ENCODE peak calls at places on chromosome 16, in nine cellular contexts. One of them, this sample, is unnamed.

GRCh38 chr16:13351651-13352217 is 450.3 kb downstream of the SHISA9 start:
- DNase-seq in neural progenitor cell: no peak
- DNase-seq in GM23338: peak
- DNase-seq in K562: no peak
- DNase-seq in endothelial cell of umbilical vein: no peak
- DNase-seq in GM23248: no peak
- DNase-seq in fibroblast of lung: no peak
- DNase-seq in astrocyte: no peak
- DNase-seq in PC-3: no peak
- DNase-seq in this sample: no peak

GRCh38 chr16:22375117-22375962 is 921 bp upstream of the CDR2 start:
- DNase-seq in GM23248: peak
- DNase-seq in PC-3: no peak
- DNase-seq in K562: peak
- DNase-seq in neural progenitor cell: peak
- DNase-seq in astrocyte: no peak
- DNase-seq in endothelial cell of umbilical vein: no peak
- DNase-seq in fibroblast of lung: no peak
- DNase-seq in GM23338: peak
- DNase-seq in this sample: no peak

GRCh38 chr16:4687946-4688673 is 5.3 kb upstream of the NUDT16L1 start:
- DNase-seq in PC-3: no peak
- DNase-seq in astrocyte: no peak
- DNase-seq in GM23248: no peak
- DNase-seq in GM23338: no peak
- DNase-seq in neural progenitor cell: no peak
- DNase-seq in fibroblast of lung: no peak
- DNase-seq in K562: no peak
- DNase-seq in endothelial cell of umbilical vein: no peak
- DNase-seq in this sample: no peak

GRCh38 chr16:12313902-12314621 is 337.5 kb downstream of the SNX29 start:
- DNase-seq in astrocyte: no peak
- DNase-seq in neural progenitor cell: no peak
- DNase-seq in K562: no peak
- DNase-seq in GM23338: no peak
- DNase-seq in endothelial cell of umbilical vein: no peak
- DNase-seq in fibroblast of lung: no peak
- DNase-seq in PC-3: no peak
- DNase-seq in GM23248: no peak
- DNase-seq in this sample: no peak

GRCh38 chr16:74734361-74735161 is 33.9 kb upstream of the MLKL start:
- DNase-seq in endothelial cell of umbilical vein: no peak
- DNase-seq in astrocyte: no peak
- DNase-seq in PC-3: no peak
- DNase-seq in GM23248: peak
- DNase-seq in fibroblast of lung: no peak
- DNase-seq in GM23338: peak
- DNase-seq in K562: no peak
- DNase-seq in neural progenitor cell: peak
- DNase-seq in this sample: no peak

GRCh38 chr16:85601730-85602401 is 11.3 kb upstream of the GSE1 start:
- DNase-seq in GM23248: peak
- DNase-seq in neural progenitor cell: no peak
- DNase-seq in GM23338: no peak
- DNase-seq in PC-3: no peak
- DNase-seq in K562: peak
- DNase-seq in fibroblast of lung: no peak
- DNase-seq in astrocyte: no peak
- DNase-seq in endothelial cell of umbilical vein: no peak
- DNase-seq in this sample: no peak

GRCh38 chr16:47965439-47965838 is 190.4 kb downstream of the ABCC12 start:
- DNase-seq in PC-3: no peak
- DNase-seq in neural progenitor cell: peak
- DNase-seq in astrocyte: peak
- DNase-seq in K562: no peak
- DNase-seq in GM23248: no peak
- DNase-seq in endothelial cell of umbilical vein: no peak
- DNase-seq in fibroblast of lung: no peak
- DNase-seq in GM23338: peak
- DNase-seq in this sample: no peak

GRCh38 chr16:56822966-56823739 is 41.9 kb upstream of the SLC12A3 start:
- DNase-seq in fibroblast of lung: no peak
- DNase-seq in endothelial cell of umbilical vein: no peak
- DNase-seq in GM23338: peak
- DNase-seq in astrocyte: no peak
- DNase-seq in GM23248: no peak
- DNase-seq in neural progenitor cell: no peak
- DNase-seq in K562: no peak
- DNase-seq in PC-3: no peak
- DNase-seq in this sample: no peak

GRCh38 chr16:86899757-86900156 is 321.4 kb downstream of the FOXL1 start:
- DNase-seq in K562: no peak
- DNase-seq in astrocyte: peak
- DNase-seq in neural progenitor cell: no peak
- DNase-seq in PC-3: peak
- DNase-seq in GM23248: peak
- DNase-seq in GM23338: no peak
- DNase-seq in fibroblast of lung: peak
- DNase-seq in endothelial cell of umbilical vein: peak
- DNase-seq in this sample: no peak

GRCh38 chr16:2339521-2340484 is 725 bp downstream of the ABCA3 start:
- DNase-seq in endothelial cell of umbilical vein: peak
- DNase-seq in neural progenitor cell: peak
- DNase-seq in fibroblast of lung: peak
- DNase-seq in GM23248: peak
- DNase-seq in K562: peak
- DNase-seq in GM23338: peak
- DNase-seq in PC-3: peak
- DNase-seq in astrocyte: no peak
- DNase-seq in this sample: peak

GRCh38 chr16:56450275-56450889 is 750 bp downstream of the NUDT21 start:
- DNase-seq in endothelial cell of umbilical vein: peak
- DNase-seq in GM23338: peak
- DNase-seq in neural progenitor cell: peak
- DNase-seq in PC-3: no peak
- DNase-seq in GM23248: peak
- DNase-seq in fibroblast of lung: peak
- DNase-seq in astrocyte: no peak
- DNase-seq in K562: peak
- DNase-seq in this sample: no peak

GRCh38 chr16:27722892-27723450 is 173.0 kb downstream of the KATNIP start:
- DNase-seq in fibroblast of lung: no peak
- DNase-seq in endothelial cell of umbilical vein: no peak
- DNase-seq in GM23248: no peak
- DNase-seq in astrocyte: no peak
- DNase-seq in neural progenitor cell: no peak
- DNase-seq in K562: no peak
- DNase-seq in GM23338: no peak
- DNase-seq in PC-3: no peak
- DNase-seq in this sample: no peak

GRCh38 chr16:27721548-27722265 is 171.8 kb downstream of the KATNIP start:
- DNase-seq in GM23338: no peak
- DNase-seq in endothelial cell of umbilical vein: no peak
- DNase-seq in K562: peak
- DNase-seq in neural progenitor cell: no peak
- DNase-seq in GM23248: peak
- DNase-seq in fibroblast of lung: peak
- DNase-seq in PC-3: no peak
- DNase-seq in astrocyte: no peak
- DNase-seq in this sample: no peak

GRCh38 chr16:27718767-27719445 is 169.0 kb downstream of the KATNIP start:
- DNase-seq in PC-3: no peak
- DNase-seq in K562: no peak
- DNase-seq in GM23338: no peak
- DNase-seq in astrocyte: no peak
- DNase-seq in fibroblast of lung: no peak
- DNase-seq in neural progenitor cell: peak
- DNase-seq in endothelial cell of umbilical vein: no peak
- DNase-seq in GM23248: no peak
- DNase-seq in this sample: peak

GRCh38 chr16:27722266-27722636 is 172.3 kb downstream of the KATNIP start:
- DNase-seq in neural progenitor cell: no peak
- DNase-seq in K562: no peak
- DNase-seq in GM23248: no peak
- DNase-seq in fibroblast of lung: no peak
- DNase-seq in endothelial cell of umbilical vein: no peak
- DNase-seq in astrocyte: no peak
- DNase-seq in GM23338: no peak
- DNase-seq in PC-3: no peak
- DNase-seq in this sample: no peak

GRCh38 chr16:27720731-27721547 is 171.0 kb downstream of the KATNIP start:
- DNase-seq in endothelial cell of umbilical vein: no peak
- DNase-seq in K562: no peak
- DNase-seq in neural progenitor cell: peak
- DNase-seq in fibroblast of lung: no peak
- DNase-seq in PC-3: no peak
- DNase-seq in GM23248: peak
- DNase-seq in GM23338: no peak
- DNase-seq in astrocyte: no peak
- DNase-seq in this sample: no peak
- H3K27ac ChIP-seq in endothelial cell of umbilical vein: no peak
- H3K27ac ChIP-seq in K562: no peak
- H3K27ac ChIP-seq in neural progenitor cell: no peak
- H3K27ac ChIP-seq in fibroblast of lung: peak
- H3K27ac ChIP-seq in PC-3: no peak
- H3K27ac ChIP-seq in GM23248: peak
- H3K27ac ChIP-seq in GM23338: peak
- H3K27ac ChIP-seq in astrocyte: no peak
- H3K27ac ChIP-seq in this sample: no peak

GRCh38 chr16:75806487-75806886 is 80.2 kb upstream of the CPHXL start:
- DNase-seq in neural progenitor cell: no peak
- DNase-seq in K562: no peak
- DNase-seq in GM23248: no peak
- DNase-seq in GM23338: peak
- DNase-seq in PC-3: no peak
- DNase-seq in fibroblast of lung: no peak
- DNase-seq in endothelial cell of umbilical vein: no peak
- DNase-seq in astrocyte: no peak
- DNase-seq in this sample: no peak
- TF ChIP-seq EZH2 in neural progenitor cell: no peak
- TF ChIP-seq EZH2 in K562: no peak
- TF ChIP-seq EZH2 in GM23248: no peak
- TF ChIP-seq EZH2 in GM23338: no peak
- TF ChIP-seq EZH2 in PC-3: no peak
- TF ChIP-seq EZH2 in fibroblast of lung: no peak
- TF ChIP-seq EZH2 in endothelial cell of umbilical vein: no peak
- TF ChIP-seq EZH2 in astrocyte: no peak
- TF ChIP-seq EZH2 in this sample: no peak

DNA sequence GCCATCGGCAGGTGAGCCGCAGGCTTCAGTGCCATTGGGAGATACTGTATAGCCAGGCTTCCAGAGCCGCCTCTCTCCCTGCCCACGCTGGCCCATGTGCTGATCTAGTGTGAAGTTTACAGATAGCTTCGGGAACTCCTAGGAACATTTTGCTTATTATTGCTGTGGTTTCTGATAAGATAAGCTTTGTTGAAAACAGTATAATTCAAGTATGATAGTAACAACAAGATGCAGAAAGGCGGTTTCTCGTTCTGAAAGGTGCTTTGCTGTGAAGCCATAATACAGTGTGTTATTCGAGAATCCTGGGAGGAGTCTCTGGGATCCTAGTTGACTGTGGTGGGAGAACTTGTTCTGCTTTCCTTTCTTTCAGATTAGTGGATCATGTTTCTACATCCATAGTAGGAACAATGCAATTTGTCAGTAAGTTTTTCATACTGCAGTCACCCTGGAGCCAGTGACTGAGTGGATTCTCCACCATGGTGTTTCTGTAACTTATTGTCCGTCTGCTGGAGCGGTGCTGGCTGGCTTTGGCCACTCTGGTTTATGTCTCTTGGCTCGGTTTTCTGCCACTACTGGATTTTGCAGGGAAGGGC is 31.5 kb downstream of the RAB11FIP3 start:
- DNase-seq in astrocyte: peak
- DNase-seq in GM23248: peak
- DNase-seq in PC-3: no peak
- DNase-seq in K562: peak
- DNase-seq in neural progenitor cell: no peak
- DNase-seq in GM23338: no peak
- DNase-seq in endothelial cell of umbilical vein: peak
- DNase-seq in fibroblast of lung: peak
- DNase-seq in this sample: no peak
- H3K27ac ChIP-seq in astrocyte: no peak
- H3K27ac ChIP-seq in GM23248: peak
- H3K27ac ChIP-seq in PC-3: no peak
- H3K27ac ChIP-seq in K562: peak
- H3K27ac ChIP-seq in neural progenitor cell: peak
- H3K27ac ChIP-seq in GM23338: peak
- H3K27ac ChIP-seq in endothelial cell of umbilical vein: peak
- H3K27ac ChIP-seq in fibroblast of lung: no peak
- H3K27ac ChIP-seq in this sample: peak

GRCh38 chr16:1022466-1022865 is 40.9 kb downstream of the SOX8 start:
- DNase-seq in GM23248: no peak
- DNase-seq in neural progenitor cell: no peak
- DNase-seq in PC-3: no peak
- DNase-seq in GM23338: no peak
- DNase-seq in K562: no peak
- DNase-seq in astrocyte: no peak
- DNase-seq in endothelial cell of umbilical vein: no peak
- DNase-seq in fibroblast of lung: no peak
- DNase-seq in this sample: no peak
- TF ChIP-seq EZH2 in GM23248: no peak
- TF ChIP-seq EZH2 in neural progenitor cell: no peak
- TF ChIP-seq EZH2 in PC-3: no peak
- TF ChIP-seq EZH2 in GM23338: no peak
- TF ChIP-seq EZH2 in K562: no peak
- TF ChIP-seq EZH2 in astrocyte: no peak
- TF ChIP-seq EZH2 in endothelial cell of umbilical vein: no peak
- TF ChIP-seq EZH2 in fibroblast of lung: no peak
- TF ChIP-seq EZH2 in this sample: no peak

GRCh38 chr16:80148826-80149225 is 392.0 kb upstream of the DYNLRB2 start:
- DNase-seq in GM23338: no peak
- DNase-seq in fibroblast of lung: no peak
- DNase-seq in K562: no peak
- DNase-seq in PC-3: no peak
- DNase-seq in astrocyte: no peak
- DNase-seq in GM23248: no peak
- DNase-seq in neural progenitor cell: no peak
- DNase-seq in endothelial cell of umbilical vein: no peak
- DNase-seq in this sample: no peak

GRCh38 chr16:80142940-80143339 is 397.9 kb upstream of the DYNLRB2 start:
- DNase-seq in endothelial cell of umbilical vein: no peak
- DNase-seq in fibroblast of lung: no peak
- DNase-seq in astrocyte: no peak
- DNase-seq in neural progenitor cell: no peak
- DNase-seq in PC-3: no peak
- DNase-seq in K562: no peak
- DNase-seq in GM23248: no peak
- DNase-seq in GM23338: no peak
- DNase-seq in this sample: no peak

GRCh38 chr16:80142276-80142675 is 398.5 kb upstream of the DYNLRB2 start:
- DNase-seq in GM23338: no peak
- DNase-seq in neural progenitor cell: no peak
- DNase-seq in PC-3: no peak
- DNase-seq in GM23248: no peak
- DNase-seq in astrocyte: no peak
- DNase-seq in K562: no peak
- DNase-seq in fibroblast of lung: no peak
- DNase-seq in endothelial cell of umbilical vein: no peak
- DNase-seq in this sample: no peak

GRCh38 chr16:80147021-80147680 is 393.6 kb upstream of the DYNLRB2 start:
- DNase-seq in astrocyte: no peak
- DNase-seq in GM23248: peak
- DNase-seq in neural progenitor cell: no peak
- DNase-seq in GM23338: no peak
- DNase-seq in endothelial cell of umbilical vein: no peak
- DNase-seq in fibroblast of lung: no peak
- DNase-seq in K562: no peak
- DNase-seq in PC-3: no peak
- DNase-seq in this sample: no peak

GRCh38 chr16:80144191-80144590 is 396.6 kb upstream of the DYNLRB2 start:
- DNase-seq in neural progenitor cell: no peak
- DNase-seq in K562: no peak
- DNase-seq in astrocyte: peak
- DNase-seq in GM23248: peak
- DNase-seq in GM23338: no peak
- DNase-seq in endothelial cell of umbilical vein: no peak
- DNase-seq in PC-3: no peak
- DNase-seq in fibroblast of lung: peak
- DNase-seq in this sample: no peak
- H3K27ac ChIP-seq in neural progenitor cell: no peak
- H3K27ac ChIP-seq in K562: no peak
- H3K27ac ChIP-seq in astrocyte: no peak
- H3K27ac ChIP-seq in GM23248: no peak
- H3K27ac ChIP-seq in GM23338: no peak
- H3K27ac ChIP-seq in endothelial cell of umbilical vein: no peak
- H3K27ac ChIP-seq in PC-3: no peak
- H3K27ac ChIP-seq in fibroblast of lung: no peak
- H3K27ac ChIP-seq in this sample: no peak

This sample was measured in A673.